ENCODE peak calls at places on chromosomes 7 and 10, in eight cellular contexts. E is activated CD8-positive, alpha-beta memory T cell treated with anti-CD3 and anti-CD28 coated beads for 48 hours; I is right cardiac atrium; X is nucleus accumbens; K is mucosa of descending colon; S is amygdala; V is kidney glomerular epithelial cell; H is activated T-cell treated with anti-CD3 and anti-CD28 coated beads for 1 hour. Y is an unnamed sample.

GRCh38 chr7:46534593-46535271 is 613.7 kb upstream of the IGFBP3 start:
- DNase-seq in K (no peak), H (no peak), S (no peak), I (peak; percentile 54), E (no peak), V (peak; percentile 88), X (no peak), Y (no peak)

GRCh38 chr10:124632566-124632965 is 111.6 kb downstream of the FAM53B start:
- DNase-seq in E (no peak), K (peak; percentile 36), H (no peak), X (no peak), I (no peak), S (no peak), V (no peak), Y (no peak)

GRCh38 chr7:142231716-142232115 is 26.1 kb downstream of the PRSS58 start:
- DNase-seq in I (no peak), X (no peak), E (no peak), V (no peak), H (no peak), K (no peak), S (no peak), Y (no peak)

GRCh38 chr7:129514683-129515082 is 12.4 kb downstream of the SMKR1 start:
- DNase-seq in X (no peak), S (no peak), H (no peak), I (no peak), K (no peak), V (no peak), E (no peak), Y (no peak)

GRCh38 chr7:151233111-151233701 is 923 bp downstream of the CHPF2 start:
- DNase-seq in H (peak; percentile 54), I (peak; percentile 66), X (no peak), K (peak; percentile 65), S (peak; percentile 34), V (peak; percentile 67), E (peak; percentile 44), Y (peak; percentile 58)

GRCh38 chr7:40802497-40802896 is 667.7 kb downstream of the SUGCT start:
- DNase-seq in X (no peak), E (no peak), K (no peak), S (no peak), H (no peak), V (no peak), I (no peak), Y (no peak)

GRCh38 chr7:111010833-111011232 is 80.1 kb upstream of the LRRN3 start:
- DNase-seq in I (no peak), X (no peak), K (no peak), E (no peak), H (no peak), S (no peak), V (no peak), Y (no peak)

GRCh38 chr7:19376591-19376990 is 231.4 kb upstream of the FERD3L start:
- DNase-seq in S (no peak), H (no peak), E (no peak), X (no peak), V (no peak), I (no peak), K (no peak), Y (no peak)

GRCh38 chr7:100965051-100965722 is 4.2 kb upstream of the MUC12 start:
- DNase-seq in K (no peak), H (no peak), E (no peak), X (no peak), I (no peak), S (no peak), V (no peak), Y (no peak)

GRCh38 chr7:102097601-102098161 is 189.0 kb upstream of the SH2B2 start:
- DNase-seq in I (no peak), V (no peak), H (no peak), E (no peak), X (no peak), K (no peak), S (no peak), Y (no peak)

GRCh38 chr7:21771906-21772610 is 173.6 kb downstream of the CDCA7L start:
- DNase-seq in K (no peak), X (no peak), I (no peak), E (no peak), H (no peak), V (no peak), S (no peak), Y (no peak)

GRCh38 chr7:122303971-122304603 is 463 bp downstream of the FEZF1 start:
- DNase-seq in H (no peak), E (no peak), S (no peak), V (no peak), X (no peak), I (peak; percentile 48), K (peak; percentile 46), Y (no peak)

GRCh38 chr7:90768301-90768700 is 172.2 kb downstream of the CDK14 start:
- DNase-seq in S (no peak), K (no peak), X (no peak), I (no peak), H (no peak), E (no peak), V (no peak), Y (no peak)

GRCh38 chr10:1527951-1528350 is 209.4 kb downstream of the ADARB2 start:
- DNase-seq in I (no peak), K (no peak), V (no peak), X (no peak), E (no peak), H (no peak), S (no peak), Y (no peak)

GRCh38 chr7:95330194-95331003 is 6.1 kb upstream of the PON1 start:
- DNase-seq in K (no peak), V (peak; percentile 10), S (no peak), I (no peak), E (no peak), H (no peak), X (no peak), Y (no peak)

GRCh38 chr7:99791021-99791420 is 7.0 kb upstream of the CYP3A4 start:
- DNase-seq in H (no peak), K (no peak), E (no peak), X (no peak), V (peak; percentile 89), I (no peak), S (no peak), Y (no peak)

GRCh38 chr7:3670898-3671297 is 369.8 kb downstream of the SDK1 start:
- DNase-seq in S (no peak), H (no peak), I (no peak), K (no peak), X (no peak), E (no peak), V (no peak), Y (no peak)

GRCh38 chr10:21403256-21404015 is 122.0 kb downstream of the SKIDA1 start:
- DNase-seq in X (no peak), K (no peak), S (no peak), E (no peak), V (no peak), H (no peak), I (no peak), Y (no peak)

GRCh38 chr10:80203835-80204148 is 1.5 kb downstream of the ANXA11 start:
- DNase-seq in E (no peak), V (no peak), X (no peak), S (no peak), H (no peak), I (no peak), K (no peak), Y (no peak)

GRCh38 chr7:12716134-12716667 is 28.8 kb downstream of the ARL4A start:
- DNase-seq in I (no peak), S (no peak), E (no peak), H (no peak), V (no peak), K (no peak), X (no peak), Y (no peak)